ENCODE peak calls at places on chromosome 20, in four cellular contexts. Y, T, H and U are unnamed samples.

GRCh38 chr20:5041433-5041832 is 40.1 kb upstream of the SLC23A2 start:
- DNase-seq in T (no peak), Y (no peak), H (no peak), U (no peak)

GRCh38 chr20:53899351-53900167 is 170.8 kb downstream of the BCAS1 start:
- DNase-seq in H (peak; percentile 75), T (no peak), Y (no peak), U (peak; percentile 87)

GRCh38 chr20:45725134-45725533 is 3.0 kb downstream of the SPINT4 start:
- DNase-seq in T (peak; percentile 96), H (no peak), Y (no peak), U (no peak)

GRCh38 chr20:19780261-19780660 is 22.2 kb downstream of the RIN2 start:
- DNase-seq in H (no peak), Y (no peak), T (no peak), U (no peak)

GRCh38 chr20:37347891-37348642 is 2.1 kb downstream of the SRC start:
- DNase-seq in Y (no peak), T (no peak), H (no peak), U (no peak)

GRCh38 chr20:57986776-57987175 is 241.7 kb downstream of the ANKRD60 start:
- DNase-seq in H (no peak), T (no peak), Y (no peak), U (no peak)

GRCh38 chr20:20710847-20711315 is 1.6 kb downstream of the RALGAPA2 start:
- DNase-seq in Y (no peak), H (peak; percentile 23), T (peak; percentile 90), U (no peak)

GRCh38 chr20:50545123-50545522 is 34.9 kb downstream of the PTPN1 start:
- DNase-seq in Y (no peak), H (no peak), T (no peak), U (no peak)

GRCh38 chr20:13868331-13868730 is 83.5 kb downstream of the NDUFAF5 start:
- DNase-seq in H (no peak), T (no peak), Y (no peak), U (no peak)

GRCh38 chr20:44019638-44020335 is 105.1 kb downstream of the TOX2 start:
- DNase-seq in T (no peak), H (no peak), Y (no peak), U (no peak)

GRCh38 chr20:38321959-38322598 is 18.1 kb downstream of the BPI start:
- DNase-seq in T (peak; percentile 57), H (peak; percentile 62), Y (peak; percentile 26), U (no peak)

GRCh38 chr20:8161262-8162071 is 29.4 kb downstream of the PLCB1 start:
- DNase-seq in Y (no peak), H (no peak), T (no peak), U (no peak)

GRCh38 chr20:49768204-49769124 is 44.2 kb upstream of the SLC9A8 start:
- DNase-seq in H (no peak), T (peak; percentile 100), Y (no peak), U (no peak)

GRCh38 chr20:7926767-7927166 is 13.5 kb downstream of the HAO1 start:
- DNase-seq in Y (peak; percentile 12), H (peak; percentile 3), T (peak; percentile 23), U (no peak)

GRCh38 chr20:36175016-36175415 is 20.5 kb downstream of the EPB41L1 start:
- DNase-seq in H (no peak), Y (no peak), T (no peak), U (no peak)

GRCh38 chr20:58352454-58352853 is 36.6 kb upstream of the VAPB start:
- DNase-seq in T (no peak), H (no peak), Y (no peak), U (no peak)

DNA sequence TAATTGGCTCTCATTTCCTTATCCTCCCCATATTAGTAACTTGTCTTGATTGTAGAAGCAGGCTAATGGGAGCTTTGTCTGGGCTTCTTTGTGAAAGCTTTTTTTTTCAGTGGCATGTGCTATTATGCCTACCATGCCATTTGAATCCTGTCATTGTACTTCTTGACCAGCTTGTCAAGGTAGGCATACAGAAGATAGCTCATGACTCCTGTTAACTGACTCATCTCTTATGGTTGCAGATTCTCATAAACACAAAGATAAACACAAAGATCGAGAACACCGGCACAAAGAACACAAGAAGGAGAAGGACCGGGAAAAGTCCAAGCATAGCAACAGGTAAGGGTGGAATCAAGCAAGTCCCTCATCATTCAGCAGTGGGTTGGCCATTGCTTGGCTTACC is 32.5 kb downstream of the TOP1 start:
- DNase-seq in H (no peak), Y (no peak), T (no peak), U (no peak)
- H3K36me3 ChIP-seq in H (peaks cover 55% of the 10 kb centered on the region), Y (peaks cover 11% of the 10 kb centered on the region), T (peaks cover 47% of the 10 kb centered on the region), U (peaks cover 7% of the 10 kb centered on the region)

GRCh38 chr20:63029358-63030121 is 22.8 kb upstream of the BHLHE23 start:
- DNase-seq in Y (no peak), T (no peak), H (no peak), U (no peak)

GRCh38 chr20:63028461-63028921 is 21.7 kb upstream of the BHLHE23 start:
- DNase-seq in Y (no peak), H (no peak), T (no peak), U (no peak)

GRCh38 chr20:63026582-63027424 is 20.0 kb upstream of the BHLHE23 start:
- DNase-seq in Y (no peak), H (no peak), T (no peak), U (no peak)

GRCh38 chr20:63025534-63026331 is 19.0 kb upstream of the BHLHE23 start:
- DNase-seq in T (no peak), Y (no peak), H (no peak), U (no peak)

GRCh38 chr20:63027425-63028389 is 20.9 kb upstream of the BHLHE23 start:
- DNase-seq in Y (no peak), H (no peak), T (no peak), U (no peak)
- TF ChIP-seq CTCF in Y (no peak), H (no peak), T (no peak), U (no peak)

GRCh38 chr20:34369265-34369664 is 6.2 kb downstream of the ITCH start:
- DNase-seq in H (no peak), Y (no peak), T (no peak), U (no peak)
- TF ChIP-seq TCF7L2 in H (no peak), Y (no peak), T (no peak), U (no peak)

GRCh38 chr20:1254307-1254706 is 11.8 kb upstream of the SNPH start:
- DNase-seq in H (no peak), T (no peak), Y (no peak), U (no peak)

GRCh38 chr20:1247689-1248088 is 18.4 kb upstream of the SNPH start:
- DNase-seq in Y (no peak), T (no peak), H (no peak), U (no peak)

GRCh38 chr20:1255675-1256074 is 10.4 kb upstream of the SNPH start:
- DNase-seq in Y (no peak), H (peak; percentile 79), T (no peak), U (no peak)

GRCh38 chr20:1252416-1252815 is 13.7 kb upstream of the SNPH start:
- DNase-seq in H (peak; percentile 52), T (no peak), Y (no peak), U (no peak)
- H3K36me3 ChIP-seq in H (peaks cover 3% of the 10 kb centered on the region), T (no peaks in the 10 kb centered on the region), Y (no peaks in the 10 kb centered on the region), U (no peaks in the 10 kb centered on the region)

DNA sequence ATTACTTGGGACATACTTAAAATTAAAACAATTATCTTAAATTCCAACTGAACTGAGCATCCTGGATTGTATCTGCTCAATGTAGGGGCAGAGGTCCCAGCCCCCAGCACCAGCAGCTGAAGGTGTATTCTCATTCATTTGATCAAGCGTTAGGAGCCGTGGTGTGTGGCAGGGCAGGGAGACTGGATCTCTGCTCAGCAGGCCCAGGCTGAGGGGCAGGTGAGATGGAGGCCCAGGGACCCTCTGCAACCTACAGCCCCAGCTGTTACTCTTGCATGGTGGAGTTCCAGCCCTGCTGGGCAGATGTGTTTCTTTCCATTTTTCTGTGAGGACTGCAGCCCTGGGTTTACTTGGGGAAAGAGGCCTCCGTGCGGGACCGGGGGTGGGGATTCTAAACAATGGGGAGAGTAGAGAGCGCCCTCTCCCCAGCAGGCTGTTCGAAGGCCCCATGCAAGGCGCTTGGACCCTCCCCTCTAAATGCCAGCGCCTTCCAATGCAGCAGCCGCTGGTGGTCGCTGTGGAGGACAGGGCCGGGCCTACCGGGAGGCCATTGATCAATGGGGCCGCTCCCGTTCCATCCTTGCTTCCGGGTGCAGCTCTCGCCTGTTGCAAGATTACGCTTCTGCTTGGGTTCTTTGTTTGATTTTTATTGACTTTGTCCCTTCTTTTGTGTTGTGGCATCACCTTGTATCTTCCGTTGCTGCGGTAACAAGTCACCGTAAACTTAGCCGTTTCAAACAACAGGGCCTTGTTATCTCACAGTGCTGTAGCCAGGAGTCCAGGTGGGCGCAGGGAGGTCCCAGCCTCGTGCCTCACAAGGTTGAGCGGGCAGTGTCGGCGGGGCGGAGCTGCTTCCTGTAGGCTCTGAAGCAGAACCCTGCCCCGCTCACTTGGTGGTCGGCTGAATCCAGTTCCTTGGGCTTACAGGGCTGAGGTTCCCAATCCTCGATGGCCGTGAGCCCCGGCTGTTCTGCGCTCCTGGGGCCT is 134.8 kb upstream of the PHACTR3 start:
- DNase-seq in H (no peak), Y (no peak), T (peak; percentile 76), U (no peak)
- TF ChIP-seq CTCF in H (no peak), Y (no peak), T (peak; percentile 54), U (no peak)